ENCODE peak calls at places on chromosomes 11 and 22, in six cellular contexts. B is ELF-1, H is foreskin fibroblast, Z is iPS-NIHi11, C is lung microvascular endothelial cell, A is T-helper 9 cell. N is an unnamed sample.

GRCh38 chr22:46045459-46046298 is 68.7 kb upstream of the WNT7B start:
- DNase-seq in B (no peak), H (no peak), Z (no peak), C (no peak), A (no peak), N (no peak)

GRCh38 chr22:31585161-31585859 is 76.7 kb downstream of the PISD start:
- DNase-seq in B (no peak), H (peak; percentile 75), Z (no peak), C (no peak), A (no peak), N (no peak)

GRCh38 chr22:42622061-42622710 is 7.5 kb upstream of the POLDIP3 start:
- DNase-seq in B (peak; percentile 33), H (no peak), Z (no peak), C (no peak), A (no peak), N (no peak)

GRCh38 chr22:35539910-35540599 is 576 bp upstream of the RASD2 start:
- DNase-seq in B (no peak), H (peak; percentile 70), Z (peak; percentile 92), C (peak; percentile 21), A (peak; percentile 51), N (peak; percentile 71)

GRCh38 chr11:1291295-1292017 is 18.0 kb downstream of the TOLLIP start:
- DNase-seq in B (no peak), H (no peak), Z (no peak), C (no peak), A (no peak), N (no peak)

GRCh38 chr22:19823638-19824196 is 31.0 kb downstream of the GNB1L start:
- DNase-seq in B (no peak), H (no peak), Z (peak; percentile 23), C (no peak), A (no peak), N (no peak)

GRCh38 chr22:45804986-45805325 is 133.3 kb downstream of the ATXN10 start:
- DNase-seq in B (no peak), H (peak; percentile 94), Z (no peak), C (peak; percentile 92), A (no peak), N (no peak)

GRCh38 chr22:45092644-45093043 is 71.1 kb upstream of the NUP50 start:
- DNase-seq in B (no peak), H (no peak), Z (no peak), C (no peak), A (no peak), N (no peak)

GRCh38 chr11:16469968-16470367 is 113.6 kb upstream of the SOX6 start:
- DNase-seq in B (no peak), H (no peak), Z (peak; percentile 22), C (no peak), A (no peak), N (no peak)

GRCh38 chr11:30426781-30427180 is 103.9 kb downstream of the ARL14EP start:
- DNase-seq in B (no peak), H (no peak), Z (no peak), C (no peak), A (no peak), N (no peak)

GRCh38 chr11:102798012-102798746 is at the start of gene MMP1:
- DNase-seq in B (no peak), H (peak; percentile 91), Z (no peak), C (peak; percentile 88), A (no peak), N (no peak)

GRCh38 chr22:17753401-17753989 is 20.8 kb downstream of the BID start:
- DNase-seq in B (no peak), H (peak; percentile 28), Z (no peak), C (peak; percentile 76), A (no peak), N (no peak)

GRCh38 chr11:6855971-6856542 is 6.8 kb upstream of the OR10A2 start:
- DNase-seq in B (no peak), H (peak; percentile 47), Z (no peak), C (peak; percentile 61), A (no peak), N (no peak)

GRCh38 chr11:35235498-35235897 is 96.5 kb downstream of the CD44 start:
- DNase-seq in B (no peak), H (no peak), Z (no peak), C (no peak), A (no peak), N (no peak)

GRCh38 chr22:44567846-44568493 is 69.9 kb upstream of the RTL6 start:
- DNase-seq in B (peak; percentile 34), H (peak; percentile 63), Z (no peak), C (peak; percentile 66), A (peak; percentile 25), N (peak; percentile 43)

GRCh38 chr11:17012712-17013547 is 1.3 kb downstream of the PLEKHA7 start:
- DNase-seq in B (peak; percentile 39), H (peak; percentile 74), Z (peak; percentile 51), C (peak; percentile 60), A (no peak), N (no peak)

GRCh38 chr22:17199131-17199731 is 20.0 kb downstream of the ADA2 start:
- DNase-seq in B (peak; percentile 90), H (peak; percentile 80), Z (peak; percentile 62), C (peak; percentile 29), A (no peak), N (no peak)

GRCh38 chr22:25818541-25818940 is 76.6 kb downstream of the MYO18B start:
- DNase-seq in B (no peak), H (no peak), Z (no peak), C (no peak), A (no peak), N (no peak)

GRCh38 chr11:85589373-85589772 is 37.8 kb downstream of the DLG2 start:
- DNase-seq in B (no peak), H (no peak), Z (peak; percentile 11), C (no peak), A (no peak), N (no peak)

GRCh38 chr11:126647735-126648134 is 292.2 kb downstream of the ST3GAL4 start:
- DNase-seq in B (peak; percentile 23), H (peak; percentile 87), Z (no peak), C (no peak), A (no peak), N (no peak)

GRCh38 chr11:122007611-122008071 is 108.4 kb downstream of the BLID start:
- DNase-seq in B (no peak), H (peak; percentile 29), Z (no peak), C (no peak), A (no peak), N (no peak)

GRCh38 chr11:119776031-119776636 is 47.1 kb upstream of the NECTIN1 start:
- DNase-seq in B (no peak), H (no peak), Z (no peak), C (no peak), A (no peak), N (no peak)

GRCh38 chr11:96230686-96231085 is 112.3 kb downstream of the MAML2 start:
- DNase-seq in B (no peak), H (no peak), Z (no peak), C (peak; percentile 82), A (no peak), N (no peak)

GRCh38 chr11:17605736-17606135 is 58.7 kb downstream of the OTOG start:
- DNase-seq in B (no peak), H (no peak), Z (no peak), C (no peak), A (no peak), N (no peak)